ENCODE peak calls at places on chromosomes 2 and 18, in seven cellular contexts. F, I, D, A, B, J and Q are unnamed samples. For H3K4me1, the result is how much of the 10 kb centered on the place peaks cover.

GRCh38 chr2:206800501-206801416 is 35.4 kb downstream of the FASTKD2 start:
- DNase-seq in F (peak), I (peak), D (peak), A (peak), B (peak), J (peak), Q (no peak)

GRCh38 chr2:177404243-177404642 is 11.7 kb downstream of the AGPS start:
- DNase-seq in F (no peak), I (no peak), D (no peak), A (no peak), B (no peak), J (no peak), Q (no peak)

GRCh38 chr2:196277002-196277401 is 105.6 kb upstream of the STK17B start:
- DNase-seq in F (peak), I (peak), D (peak), A (peak), B (no peak), J (no peak), Q (peak)

GRCh38 chr2:2656046-2656715 is 325.1 kb upstream of the MYT1L start:
- DNase-seq in F (no peak), I (no peak), D (no peak), A (no peak), B (no peak), J (no peak), Q (no peak)

GRCh38 chr2:12152888-12153287 is 406.5 kb downstream of the LPIN1 start:
- DNase-seq in F (no peak), I (no peak), D (no peak), A (no peak), B (no peak), J (no peak), Q (no peak)

GRCh38 chr2:28586864-28587263 is 91.0 kb downstream of the PLB1 start:
- DNase-seq in F (no peak), I (no peak), D (peak), A (no peak), B (no peak), J (no peak), Q (peak)

GRCh38 chr2:125553768-125554167 is 1102.2 kb upstream of the GYPC start:
- DNase-seq in F (no peak), I (no peak), D (no peak), A (no peak), B (no peak), J (no peak), Q (no peak)

GRCh38 chr2:161273038-161273760 is 35.0 kb upstream of the PSMD14 start:
- DNase-seq in F (peak), I (peak), D (no peak), A (peak), B (no peak), J (no peak), Q (no peak)

GRCh38 chr2:84969511-84970265 is 1.3 kb upstream of the KCMF1 start:
- DNase-seq in F (peak), I (no peak), D (peak), A (no peak), B (no peak), J (no peak), Q (peak)

GRCh38 chr2:202449344-202449743 is 73.2 kb downstream of the BMPR2 start:
- DNase-seq in F (no peak), I (no peak), D (no peak), A (no peak), B (no peak), J (no peak), Q (no peak)

GRCh38 chr2:55010149-55010591 is 40.1 kb downstream of the RTN4 start:
- DNase-seq in F (peak), I (no peak), D (peak), A (peak), B (peak), J (no peak), Q (peak)

GRCh38 chr2:8448822-8449577 is 232.9 kb upstream of the ID2 start:
- DNase-seq in F (no peak), I (no peak), D (no peak), A (no peak), B (no peak), J (no peak), Q (no peak)

GRCh38 chr2:50658883-50659282 is 373.0 kb downstream of the NRXN1 start:
- DNase-seq in F (no peak), I (no peak), D (no peak), A (no peak), B (no peak), J (no peak), Q (no peak)

GRCh38 chr2:44778221-44778654 is 163.3 kb upstream of the SIX3 start:
- DNase-seq in F (peak), I (peak), D (no peak), A (no peak), B (no peak), J (no peak), Q (no peak)

GRCh38 chr2:142572749-142573148 is 304.7 kb upstream of the KYNU start:
- DNase-seq in F (no peak), I (no peak), D (no peak), A (no peak), B (no peak), J (no peak), Q (no peak)

GRCh38 chr2:47867205-47867604 is 39.1 kb downstream of the FBXO11 start:
- DNase-seq in F (peak), I (no peak), D (no peak), A (peak), B (no peak), J (no peak), Q (no peak)

GRCh38 chr18:69947361-69948106 is at the start of gene CD226:
- DNase-seq in F (no peak), I (no peak), D (peak), A (no peak), B (no peak), J (no peak), Q (no peak)

GRCh38 chr2:171297951-171298350 is 135.8 kb downstream of the METTL8 start:
- DNase-seq in F (no peak), I (no peak), D (no peak), A (no peak), B (no peak), J (no peak), Q (no peak)

GRCh38 chr2:7887441-7887840 is 794.4 kb upstream of the ID2 start:
- DNase-seq in F (no peak), I (no peak), D (no peak), A (no peak), B (no peak), J (no peak), Q (no peak)

GRCh38 chr2:11658623-11659475 is 11.1 kb downstream of the NTSR2 start:
- DNase-seq in F (no peak), I (no peak), D (no peak), A (no peak), B (no peak), J (no peak), Q (no peak)

GRCh38 chr2:207131634-207132418 is 33.9 kb downstream of the KLF7 start:
- DNase-seq in F (peak), I (no peak), D (no peak), A (no peak), B (no peak), J (no peak), Q (no peak)

GRCh38 chr2:157363612-157364101 is 38.0 kb upstream of the ERMN start:
- DNase-seq in F (no peak), I (no peak), D (no peak), A (no peak), B (no peak), J (no peak), Q (no peak)

GRCh38 chr2:204608261-204608660 is 63.0 kb downstream of the PARD3B start:
- DNase-seq in F (peak), I (no peak), D (no peak), A (no peak), B (no peak), J (no peak), Q (no peak)

GRCh38 chr2:134014196-134014960 is 239.5 kb upstream of the MGAT5 start:
- DNase-seq in F (no peak), I (no peak), D (no peak), A (no peak), B (no peak), J (no peak), Q (no peak)

GRCh38 chr2:233546774-233547173 is 19.8 kb downstream of the USP40 start:
- DNase-seq in F (no peak), I (no peak), D (no peak), A (no peak), B (peak), J (no peak), Q (no peak)

GRCh38 chr2:180461761-180462160 is 454.7 kb upstream of the CWC22 start:
- DNase-seq in F (no peak), I (no peak), D (no peak), A (no peak), B (no peak), J (no peak), Q (no peak)

GRCh38 chr2:175430236-175430635 is 248.7 kb upstream of the ATP5MC3 start:
- DNase-seq in F (no peak), I (no peak), D (no peak), A (no peak), B (no peak), J (no peak), Q (no peak)

GRCh38 chr2:196268022-196268421 is 96.6 kb upstream of the STK17B start:
- DNase-seq in F (no peak), I (no peak), D (no peak), A (no peak), B (no peak), J (no peak), Q (no peak)

GRCh38 chr2:69724540-69725159 is 17.3 kb upstream of the ANXA4 start:
- DNase-seq in F (peak), I (peak), D (peak), A (peak), B (peak), J (peak), Q (peak)

GRCh38 chr2:9474361-9475117 is at the start of gene IAH1:
- DNase-seq in F (peak), I (peak), D (peak), A (peak), B (peak), J (peak), Q (peak)

GRCh38 chr18:34805117-34805882 is 95.2 kb downstream of the DTNA start:
- DNase-seq in F (no peak), I (no peak), D (no peak), A (no peak), B (no peak), J (no peak), Q (no peak)

GRCh38 chr2:52518673-52519072 is 1248.9 kb upstream of the CHAC2 start:
- DNase-seq in F (no peak), I (no peak), D (no peak), A (no peak), B (no peak), J (no peak), Q (no peak)

GRCh38 chr2:186570587-186570986 is 19.3 kb upstream of the ITGAV start:
- DNase-seq in F (peak), I (peak), D (no peak), A (peak), B (no peak), J (no peak), Q (no peak)

GRCh38 chr2:118670281-118670680 is 177.2 kb downstream of the EN1 start:
- DNase-seq in F (no peak), I (no peak), D (no peak), A (no peak), B (no peak), J (no peak), Q (no peak)

GRCh38 chr2:45820048-45820447 is 168.6 kb downstream of the PRKCE start:
- DNase-seq in F (no peak), I (no peak), D (no peak), A (no peak), B (no peak), J (no peak), Q (no peak)
- H3K4me1 ChIP-seq in F (under half), I (under half), D (under half), A (under half), B (half or more), J (under half), Q (under half)

DNA sequence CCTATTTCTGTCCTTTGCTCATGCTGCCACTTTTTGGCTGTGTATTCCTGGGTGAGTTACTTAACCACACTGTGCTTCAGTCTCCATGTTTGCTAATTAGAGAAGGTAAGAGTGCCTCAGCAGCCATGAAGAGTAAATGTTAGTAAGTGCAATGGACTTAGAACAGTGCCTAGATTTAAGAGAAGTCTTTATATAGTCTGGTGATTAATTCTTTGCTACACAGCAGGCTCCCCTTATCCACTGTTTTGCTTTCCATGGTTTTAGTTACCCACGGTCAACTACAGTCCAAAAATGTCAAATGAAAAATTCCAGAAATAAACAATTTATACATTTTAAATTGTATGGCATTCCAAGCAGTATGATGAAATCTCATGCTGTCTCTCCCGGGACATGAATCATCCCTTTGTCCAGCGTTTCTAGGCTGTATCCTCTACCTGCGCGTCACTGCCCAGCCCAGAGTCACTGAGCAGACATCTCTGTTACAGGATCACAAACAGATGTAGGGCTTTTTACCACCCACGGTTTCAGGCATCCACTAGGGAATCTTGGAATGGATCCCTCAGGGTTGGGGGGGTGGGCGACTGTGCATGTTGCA is 91.0 kb downstream of the CTIF start:
- DNase-seq in F (peak), I (no peak), D (no peak), A (peak), B (no peak), J (no peak), Q (no peak)
- H3K4me1 ChIP-seq in F (under half), I (under half), D (under half), A (under half), B (under half), J (under half), Q (under half)

GRCh38 chr18:47917923-47918610 is 12.4 kb downstream of the SMAD2 start:
- DNase-seq in F (no peak), I (peak), D (no peak), A (no peak), B (no peak), J (no peak), Q (no peak)
- H3K4me1 ChIP-seq in F (under half), I (half or more), D (under half), A (under half), B (under half), J (under half), Q (half or more)

DNA sequence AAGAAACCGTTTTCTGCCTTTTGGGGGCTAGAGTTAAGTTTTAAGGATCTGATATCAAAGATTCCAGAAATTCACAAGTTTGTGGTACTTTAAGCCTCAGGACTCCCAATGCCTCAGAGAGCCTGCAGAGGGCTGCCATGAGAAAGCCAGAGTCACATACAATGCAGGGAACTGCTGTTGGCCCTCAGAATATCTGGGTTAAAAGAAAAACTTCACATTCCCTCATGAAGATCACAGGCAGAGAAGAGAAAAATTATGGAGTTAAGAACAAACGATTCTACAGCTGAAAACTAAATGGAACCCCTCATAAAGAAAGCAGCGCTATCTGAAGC is 39.5 kb downstream of the HDAC4 start:
- DNase-seq in F (peak), I (peak), D (no peak), A (no peak), B (no peak), J (no peak), Q (no peak)
- H3K4me1 ChIP-seq in F (under half), I (under half), D (under half), A (under half), B (under half), J (under half), Q (under half)

DNA sequence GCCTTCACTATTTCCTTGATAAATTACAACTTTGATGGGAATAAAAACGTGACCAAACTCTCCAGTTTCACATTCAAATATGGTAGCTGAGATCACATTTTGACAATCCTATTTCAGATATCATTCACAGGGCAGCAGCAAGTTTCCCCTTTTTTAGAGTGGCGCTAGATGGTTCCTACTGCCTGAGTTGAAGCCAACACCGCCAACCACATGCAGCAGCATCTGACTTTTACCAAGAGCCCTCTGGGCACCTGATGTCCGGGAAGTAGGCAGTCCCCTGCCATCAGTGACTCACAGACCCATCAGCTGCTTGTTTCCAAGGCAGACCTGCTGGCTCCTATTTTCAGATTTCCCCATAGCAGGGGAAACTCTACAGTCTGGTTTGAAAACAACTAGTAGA is 4.0 kb upstream of the MREG start:
- DNase-seq in F (no peak), I (no peak), D (no peak), A (no peak), B (no peak), J (no peak), Q (no peak)
- H3K4me1 ChIP-seq in F (under half), I (under half), D (under half), A (under half), B (under half), J (under half), Q (under half)

GRCh38 chr2:62293151-62293489 is 97.2 kb downstream of the B3GNT2 start:
- DNase-seq in F (no peak), I (no peak), D (no peak), A (no peak), B (no peak), J (no peak), Q (no peak)

GRCh38 chr2:62291517-62292137 is 95.7 kb downstream of the B3GNT2 start:
- DNase-seq in F (no peak), I (no peak), D (no peak), A (no peak), B (no peak), J (no peak), Q (no peak)

GRCh38 chr2:62293490-62294212 is 97.7 kb downstream of the B3GNT2 start:
- DNase-seq in F (peak), I (peak), D (no peak), A (peak), B (peak), J (peak), Q (no peak)

GRCh38 chr2:62291052-62291451 is 95.1 kb downstream of the B3GNT2 start:
- DNase-seq in F (no peak), I (no peak), D (no peak), A (no peak), B (no peak), J (no peak), Q (no peak)

DNA sequence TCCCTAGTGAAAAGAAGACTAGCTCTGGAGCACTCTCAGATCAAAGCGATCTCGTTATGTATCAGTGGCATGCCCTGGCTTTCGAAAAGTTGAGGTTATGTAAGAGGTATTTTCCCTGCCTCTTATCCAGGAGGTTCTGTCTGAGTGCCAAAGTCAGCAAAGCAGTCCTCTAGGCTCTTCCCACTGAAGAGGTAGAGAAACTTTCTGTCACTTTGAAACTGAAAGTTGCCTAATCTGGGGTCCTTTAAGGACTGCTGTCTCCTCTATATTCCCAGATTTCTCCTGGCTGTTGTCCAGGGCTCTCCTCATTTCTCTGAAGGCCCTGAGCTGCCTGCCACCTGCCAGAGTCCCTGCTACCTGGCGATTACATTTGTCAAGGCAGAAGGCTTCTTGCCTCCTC is 96.3 kb downstream of the B3GNT2 start:
- DNase-seq in F (peak), I (no peak), D (no peak), A (no peak), B (peak), J (no peak), Q (no peak)
- H3K4me1 ChIP-seq in F (under half), I (under half), D (under half), A (under half), B (under half), J (under half), Q (under half)

GRCh38 chr2:73928995-73929394 is 2.3 kb downstream of the DGUOK start:
- DNase-seq in F (no peak), I (no peak), D (no peak), A (no peak), B (no peak), J (no peak), Q (no peak)
- H3K4me1 ChIP-seq in F (under half), I (under half), D (under half), A (under half), B (under half), J (under half), Q (half or more)